ENCODE peak calls at places on chromosome 20, in four cellular contexts. X is suprapubic skin, Y is K562, O is ovary. M is an unnamed sample.

GRCh38 chr20:49344975-49345374 is 67.1 kb upstream of the ZNFX1 start:
- DNase-seq in O (no peak), X (peak), Y (no peak), M (peak)

GRCh38 chr20:35541118-35541782 is 628 bp upstream of the ERGIC3 start:
- DNase-seq in X (no peak), O (no peak), Y (no peak), M (no peak)

GRCh38 chr20:23255658-23256385 is 94.8 kb upstream of the NXT1 start:
- DNase-seq in X (peak), O (no peak), Y (no peak), M (no peak)

GRCh38 chr20:25199473-25200265 is 4.2 kb downstream of the ENTPD6 start:
- DNase-seq in O (no peak), Y (no peak), X (no peak), M (no peak)

GRCh38 chr20:25444556-25444955 is 37.1 kb downstream of the GINS1 start:
- DNase-seq in X (no peak), O (no peak), Y (no peak), M (no peak)

GRCh38 chr20:588932-589672 is 21.0 kb downstream of the TCF15 start:
- DNase-seq in Y (no peak), X (no peak), O (no peak), M (no peak)

GRCh38 chr20:6783752-6784725 is 16.6 kb downstream of the BMP2 start:
- DNase-seq in O (no peak), X (no peak), Y (no peak), M (no peak)

GRCh38 chr20:59006864-59007757 is at the start of gene CTSZ:
- DNase-seq in X (no peak), Y (peak), O (peak), M (peak)

GRCh38 chr20:58260006-58260405 is 31.6 kb upstream of the ANKRD60 start:
- DNase-seq in Y (no peak), X (no peak), O (no peak), M (no peak)

GRCh38 chr20:57313230-57313629 is 16.4 kb upstream of the SPO11 start:
- DNase-seq in O (no peak), Y (no peak), X (no peak), M (no peak)

GRCh38 chr20:9409352-9409751 is 105.0 kb upstream of the LAMP5 start:
- DNase-seq in O (no peak), Y (no peak), X (no peak), M (no peak)

GRCh38 chr20:7003598-7003997 is 236.1 kb downstream of the BMP2 start:
- DNase-seq in X (no peak), O (no peak), Y (no peak), M (no peak)

GRCh38 chr20:14232650-14233049 is 104.8 kb downstream of the FLRT3 start:
- DNase-seq in Y (no peak), O (no peak), X (no peak), M (no peak)

GRCh38 chr20:44592366-44592765 is 10.0 kb downstream of the PKIG start:
- DNase-seq in X (no peak), O (no peak), Y (no peak), M (peak)

GRCh38 chr20:23926526-23926880 is 47.0 kb upstream of the CST5 start:
- DNase-seq in O (no peak), X (no peak), Y (no peak), M (no peak)

GRCh38 chr20:13301596-13301995 is 80.5 kb downstream of the ISM1 start:
- DNase-seq in X (no peak), Y (no peak), O (no peak), M (no peak)

GRCh38 chr20:23669327-23669726 is 19.5 kb downstream of the CST4 start:
- DNase-seq in Y (no peak), X (no peak), O (no peak), M (no peak)

GRCh38 chr20:62728028-62728780 is 19.6 kb downstream of the NTSR1 start:
- DNase-seq in O (no peak), X (no peak), Y (peak), M (peak)
- TF ChIP-seq CTCF in O (no peak), X (no peak), Y (no peak), M (no peak)

GRCh38 chr20:50380697-50381040 is 129.5 kb upstream of the PTPN1 start:
- DNase-seq in O (peak), X (no peak), Y (no peak), M (peak)
- H3K4me3 ChIP-seq in O (no peak), X (no peak), Y (no peak), M (no peak)

GRCh38 chr20:32009564-32009963 is 674 bp upstream of the CCM2L start:
- DNase-seq in O (no peak), Y (no peak), X (no peak), M (no peak)
- H3K27ac ChIP-seq in O (no peak), Y (no peak), X (no peak), M (no peak)

GRCh38 chr20:41330941-41331340 is 9.7 kb upstream of the LPIN3 start:
- DNase-seq in O (no peak), Y (no peak), X (peak), M (peak)

GRCh38 chr20:41330343-41330720 is 10.3 kb upstream of the LPIN3 start:
- DNase-seq in Y (no peak), O (no peak), X (peak), M (peak)

GRCh38 chr20:41329435-41330342 is 10.9 kb upstream of the LPIN3 start:
- DNase-seq in O (peak), X (no peak), Y (no peak), M (peak)

GRCh38 chr20:41331731-41332130 is 8.9 kb upstream of the LPIN3 start:
- DNase-seq in X (peak), O (no peak), Y (no peak), M (no peak)

DNA sequence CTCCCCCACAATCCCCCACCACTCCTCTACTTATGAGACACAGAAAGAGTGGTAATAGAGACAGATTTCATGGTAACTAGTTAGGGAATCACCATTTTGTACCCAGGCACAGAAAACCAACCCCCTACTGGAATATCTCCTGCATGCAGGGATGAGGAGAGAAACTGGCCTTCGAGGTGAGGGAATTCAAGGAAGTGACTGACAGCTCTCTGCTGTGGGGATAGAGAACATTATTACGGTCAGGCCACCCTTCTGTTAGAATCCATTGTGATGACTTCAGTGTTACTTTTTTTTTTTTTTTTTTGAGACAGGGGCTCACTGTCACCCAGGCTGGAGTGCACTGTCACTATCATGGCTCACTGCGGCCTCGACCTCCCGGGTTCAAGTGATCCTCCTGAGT is 9.6 kb upstream of the ZHX3 start:
- DNase-seq in X (no peak), Y (no peak), O (no peak), M (no peak)
- TF ChIP-seq CTCF in X (no peak), Y (no peak), O (no peak), M (no peak)

GRCh38 chr20:53413188-53413631 is 180.4 kb downstream of the ZNF217 start:
- DNase-seq in Y (peak), X (no peak), O (no peak), M (no peak)
- H3K4me3 ChIP-seq in Y (no peak), X (no peak), O (no peak), M (no peak)

GRCh38 chr20:21234816-21235215 is 68.3 kb upstream of the XRN2 start:
- DNase-seq in O (no peak), Y (no peak), X (no peak), M (no peak)

GRCh38 chr20:21234324-21234723 is 68.8 kb upstream of the XRN2 start:
- DNase-seq in Y (no peak), X (no peak), O (no peak), M (no peak)

GRCh38 chr20:21235713-21236445 is 67.3 kb upstream of the XRN2 start:
- DNase-seq in O (peak), Y (peak), X (no peak), M (no peak)

GRCh38 chr20:21232546-21233280 is 70.4 kb upstream of the XRN2 start:
- DNase-seq in Y (no peak), O (no peak), X (no peak), M (no peak)

DNA sequence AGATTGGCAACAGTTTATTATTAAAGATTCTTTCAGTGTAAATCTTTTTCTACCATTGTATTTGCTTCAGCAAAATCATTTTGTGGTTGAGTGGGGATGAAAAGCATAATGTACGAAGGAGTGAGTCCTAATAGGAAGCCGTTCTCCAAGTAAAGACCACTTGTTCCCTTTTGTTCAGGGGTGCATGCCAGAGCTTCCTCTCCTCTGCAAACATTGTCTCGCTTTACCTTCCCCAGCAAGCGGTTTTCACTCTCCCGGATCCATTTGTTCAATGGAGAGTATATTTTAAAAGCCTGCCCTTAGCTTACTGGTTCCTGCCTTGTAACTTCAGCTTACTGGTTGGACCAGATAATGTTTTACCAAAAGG is 67.8 kb upstream of the XRN2 start:
- DNase-seq in Y (no peak), O (no peak), X (no peak), M (no peak)
- H3K27ac ChIP-seq in Y (no peak), O (no peak), X (no peak), M (no peak)

DNA sequence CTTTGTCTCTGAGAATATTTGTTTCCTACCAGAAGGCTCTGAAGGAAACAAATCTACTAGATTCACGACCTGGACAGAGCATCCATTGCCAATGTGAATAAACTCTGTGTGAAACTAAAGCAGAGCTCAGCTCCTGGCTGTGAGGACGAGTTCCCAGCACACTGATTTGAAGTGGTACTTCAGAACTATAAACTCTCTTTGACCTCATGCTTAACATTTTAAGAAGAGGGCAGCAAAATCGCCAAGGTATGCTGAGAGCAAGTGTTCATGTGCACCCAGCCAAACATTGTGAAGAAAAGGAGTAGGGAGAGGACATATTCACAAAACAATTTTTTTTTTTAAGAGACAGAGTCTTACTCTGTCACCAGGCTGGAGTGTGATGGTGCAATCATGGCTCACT is 33.7 kb upstream of the ZNF133 start:
- DNase-seq in Y (no peak), O (no peak), X (no peak), M (no peak)
- TF ChIP-seq CTCF in Y (no peak), O (no peak), X (no peak), M (no peak)

GRCh38 chr20:46057856-46058655 is 29.0 kb downstream of the SLC12A5 start:
- DNase-seq in X (peak), O (no peak), Y (no peak), M (peak)
- H3K4me3 ChIP-seq in X (peak), O (no peak), Y (no peak), M (no peak)